ENCODE peak calls at places on chromosomes 5 and 9, in nine cellular contexts. X, S, B, Z, W, L, H, I and P are unnamed samples.

GRCh38 chr9:109721021-109721420 is 59.0 kb upstream of the PALM2AKAP2 start:
- DNase-seq in Z (no peak), X (no peak), B (no peak), I (no peak), H (no peak), S (no peak), W (no peak), L (no peak), P (no peak)

GRCh38 chr9:68706579-68707201 is 1.6 kb downstream of the PIP5K1B start:
- DNase-seq in Z (no peak), H (no peak), I (no peak), X (no peak), L (peak), B (peak), S (peak), W (peak), P (no peak)

GRCh38 chr9:23587433-23587832 is 238.6 kb downstream of the ELAVL2 start:
- DNase-seq in L (no peak), H (no peak), S (no peak), W (no peak), Z (no peak), B (no peak), I (peak), X (no peak), P (no peak)

GRCh38 chr5:2204366-2205184 is 321.9 kb upstream of the IRX4 start:
- DNase-seq in I (no peak), B (no peak), S (no peak), Z (no peak), X (no peak), H (no peak), L (no peak), W (no peak), P (no peak)

GRCh38 chr9:132507670-132508469 is 74.5 kb upstream of the BARHL1 start:
- DNase-seq in I (peak), S (peak), L (peak), W (peak), X (peak), B (peak), H (peak), Z (no peak), P (peak)

GRCh38 chr5:159133041-159133741 is 33.5 kb upstream of the EBF1 start:
- DNase-seq in H (no peak), X (peak), B (peak), I (no peak), S (peak), W (peak), L (peak), Z (no peak), P (peak)

GRCh38 chr5:13921573-13921972 is 22.9 kb downstream of the DNAH5 start:
- DNase-seq in I (no peak), X (no peak), H (no peak), Z (no peak), L (no peak), W (no peak), S (no peak), B (no peak), P (no peak)

GRCh38 chr9:86655147-86655546 is 292.2 kb downstream of the GAS1 start:
- DNase-seq in I (no peak), L (no peak), X (no peak), S (no peak), H (no peak), W (peak), B (no peak), Z (no peak), P (peak)

GRCh38 chr5:50965621-50966362 is 299.4 kb downstream of the PARP8 start:
- DNase-seq in I (no peak), S (no peak), W (no peak), X (no peak), B (peak), H (no peak), L (no peak), Z (no peak), P (no peak)

GRCh38 chr5:373710-374602 is 52.4 kb downstream of the AHRR start:
- DNase-seq in H (peak), Z (no peak), S (peak), W (peak), B (peak), X (peak), L (peak), I (peak), P (peak)

GRCh38 chr5:125004009-125004408 is 257.6 kb upstream of the ZNF608 start:
- DNase-seq in Z (no peak), L (no peak), H (no peak), I (no peak), B (no peak), W (no peak), S (no peak), X (no peak), P (no peak)

GRCh38 chr5:134123360-134123759 is 8.9 kb downstream of the TCF7 start:
- DNase-seq in Z (no peak), B (no peak), X (no peak), S (no peak), L (no peak), I (no peak), H (no peak), W (no peak), P (no peak)

GRCh38 chr5:1552469-1553255 is 28.9 kb upstream of the LPCAT1 start:
- DNase-seq in S (no peak), Z (no peak), L (peak), X (no peak), I (peak), B (peak), W (peak), H (no peak), P (peak)

GRCh38 chr5:139772927-139773690 is 22.5 kb upstream of the PSD2 start:
- DNase-seq in S (no peak), X (no peak), H (no peak), I (no peak), Z (no peak), L (no peak), W (no peak), B (no peak), P (no peak)

GRCh38 chr5:55427157-55427556 is 107.6 kb downstream of the PLPP1 start:
- DNase-seq in I (no peak), H (no peak), W (peak), S (no peak), Z (no peak), X (no peak), B (peak), L (no peak), P (peak)

GRCh38 chr9:114308361-114308950 is 14.4 kb upstream of the ORM1 start:
- DNase-seq in S (no peak), B (no peak), Z (no peak), X (no peak), W (no peak), I (no peak), L (no peak), H (no peak), P (no peak)

GRCh38 chr9:88828018-88828417 is 163.2 kb upstream of the S1PR3 start:
- DNase-seq in X (no peak), I (no peak), H (no peak), L (no peak), W (no peak), B (no peak), S (no peak), Z (no peak), P (peak)

GRCh38 chr5:27516437-27516836 is 478.1 kb upstream of the CDH9 start:
- DNase-seq in Z (no peak), B (no peak), S (no peak), W (no peak), L (no peak), X (no peak), H (no peak), I (no peak), P (no peak)

GRCh38 chr5:142540774-142541466 is 145.0 kb downstream of the FGF1 start:
- DNase-seq in S (no peak), L (no peak), Z (no peak), H (no peak), W (peak), B (no peak), X (no peak), I (peak), P (peak)

GRCh38 chr5:81750308-81751008 is 439 bp downstream of the SSBP2 start:
- DNase-seq in Z (peak), H (peak), W (no peak), X (no peak), I (no peak), S (peak), L (peak), B (peak), P (no peak)